ENCODE peak calls at places on chromosomes 3 and 15, in four cellular contexts. D is globus pallidus, Q is NCI-H345, O is foreskin melanocyte. F is an unnamed sample.

GRCh38 chr15:67049351-67050044 is 15.9 kb upstream of the SMAD3 start:
- DNase-seq in D (no peak), O (peak), Q (no peak), F (no peak)

GRCh38 chr3:57706462-57706861 is 13.6 kb upstream of the DENND6A start:
- DNase-seq in D (no peak), O (peak), Q (no peak), F (no peak)

GRCh38 chr3:169387751-169388696 is 275.5 kb downstream of the MECOM start:
- DNase-seq in Q (no peak), D (peak), O (peak), F (no peak)

GRCh38 chr3:11529281-11529680 is 114.4 kb downstream of the VGLL4 start:
- DNase-seq in D (no peak), O (no peak), Q (no peak), F (no peak)

GRCh38 chr3:70108072-70108471 is 108.5 kb downstream of the SAMMSON start:
- DNase-seq in O (no peak), Q (no peak), D (no peak), F (no peak)

GRCh38 chr15:66842710-66843441 is 140.8 kb downstream of the SMAD6 start:
- DNase-seq in D (no peak), O (peak), Q (peak), F (no peak)

GRCh38 chr3:116064646-116065045 is 380.6 kb downstream of the LSAMP start:
- DNase-seq in Q (no peak), O (no peak), D (no peak), F (no peak)

GRCh38 chr15:75606711-75607684 is 18.5 kb downstream of the SNUPN start:
- DNase-seq in O (no peak), Q (no peak), D (no peak), F (no peak)

GRCh38 chr3:78659386-78659987 is 1108.3 kb downstream of the ROBO1 start:
- DNase-seq in O (peak), Q (peak), D (peak), F (no peak)

GRCh38 chr3:166900866-166901577 is 479.1 kb downstream of the ZBBX start:
- DNase-seq in O (no peak), Q (no peak), D (no peak), F (no peak)

GRCh38 chr3:150623945-150624344 is 20.8 kb downstream of the SELENOT start:
- DNase-seq in Q (no peak), D (no peak), O (no peak), F (no peak)

GRCh38 chr15:71443538-71443937 is 328.3 kb downstream of the THSD4 start:
- DNase-seq in D (no peak), Q (peak), O (peak), F (peak)

GRCh38 chr3:158165730-158166129 is 55.8 kb downstream of the RSRC1 start:
- DNase-seq in O (no peak), D (no peak), Q (no peak), F (no peak)

GRCh38 chr15:33242165-33242564 is 47.7 kb upstream of the FMN1 start:
- DNase-seq in Q (peak), D (no peak), O (no peak), F (no peak)

GRCh38 chr15:34514251-34514760 is 69.1 kb downstream of the GOLGA8B start:
- DNase-seq in Q (no peak), O (peak), D (peak), F (no peak)

GRCh38 chr3:38334656-38335055 is 11.9 kb upstream of the XYLB start:
- DNase-seq in O (no peak), D (no peak), Q (no peak), F (no peak)

GRCh38 chr3:175554761-175555160 is 695.6 kb downstream of the NAALADL2 start:
- DNase-seq in Q (no peak), D (no peak), O (no peak), F (no peak)

GRCh38 chr15:64943512-64944225 is 32.0 kb downstream of the ANKDD1A start:
- DNase-seq in Q (no peak), O (no peak), D (no peak), F (no peak)

GRCh38 chr3:105579439-105579838 is 212.7 kb downstream of the ALCAM start:
- DNase-seq in Q (no peak), O (no peak), D (no peak), F (no peak)

GRCh38 chr3:151219056-151219455 is 16.0 kb upstream of the GPR171 start:
- DNase-seq in D (no peak), O (no peak), Q (no peak), F (no peak)

GRCh38 chr3:14791343-14791945 is 27.3 kb upstream of the FGD5 start:
- DNase-seq in Q (peak), D (no peak), O (peak), F (no peak)

GRCh38 chr3:1091276-1091675 is 1.5 kb upstream of the CNTN6 start:
- DNase-seq in Q (no peak), O (no peak), D (no peak), F (no peak)

GRCh38 chr3:46737320-46737719 is 19.7 kb upstream of the PRSS50 start:
- DNase-seq in O (no peak), Q (no peak), D (no peak), F (no peak)

GRCh38 chr3:108153451-108153981 is 62.7 kb upstream of the CD47 start:
- DNase-seq in D (peak), Q (no peak), O (peak), F (peak)

GRCh38 chr15:99384992-99385669 is 133.8 kb downstream of the LRRC28 start:
- DNase-seq in Q (no peak), D (no peak), O (no peak), F (no peak)

GRCh38 chr3:43259626-43260025 is 26.7 kb upstream of the SNRK start:
- DNase-seq in O (peak), D (no peak), Q (no peak), F (no peak)

GRCh38 chr15:44719293-44719999 is 8.1 kb downstream of the B2M start:
- DNase-seq in D (no peak), O (no peak), Q (no peak), F (no peak)

GRCh38 chr3:154956815-154957214 is 123.3 kb upstream of the MME start:
- DNase-seq in Q (no peak), O (peak), D (no peak), F (no peak)

GRCh38 chr3:157360044-157360443 is 76.6 kb upstream of the PTX3 start:
- DNase-seq in Q (no peak), D (no peak), O (peak), F (no peak)

GRCh38 chr3:138114431-138114918 is 933 bp downstream of the DZIP1L start:
- DNase-seq in Q (no peak), D (no peak), O (peak), F (no peak)

GRCh38 chr3:38247366-38248035 is 18.1 kb upstream of the SLC22A13 start:
- DNase-seq in Q (no peak), O (peak), D (peak), F (no peak)

GRCh38 chr3:149247929-149248691 is 26.5 kb upstream of the CP start:
- DNase-seq in D (no peak), Q (no peak), O (no peak), F (no peak)

GRCh38 chr3:4688411-4688810 is 195.3 kb downstream of the ITPR1 start:
- DNase-seq in O (no peak), Q (no peak), D (no peak), F (no peak)

GRCh38 chr3:125069968-125070745 is 14.4 kb upstream of the HEG1 start:
- DNase-seq in D (no peak), O (no peak), Q (no peak), F (no peak)

GRCh38 chr3:151085889-151086483 is 522 bp downstream of the MED12L start:
- DNase-seq in O (no peak), Q (peak), D (no peak), F (peak)

GRCh38 chr3:56144792-56145191 is 323.5 kb downstream of the ERC2 start:
- DNase-seq in O (no peak), Q (no peak), D (no peak), F (no peak)

GRCh38 chr3:22620498-22620897 is 582.6 kb upstream of the UBE2E2 start:
- DNase-seq in Q (no peak), O (no peak), D (no peak), F (no peak)

GRCh38 chr15:35043380-35044095 is 41.6 kb downstream of the NANOGP8 start:
- DNase-seq in O (no peak), Q (no peak), D (no peak), F (no peak)

GRCh38 chr3:45105855-45106655 is 40.1 kb downstream of the CDCP1 start:
- DNase-seq in D (no peak), O (peak), Q (no peak), F (no peak)

GRCh38 chr3:37542772-37543449 is 318.8 kb upstream of the CTDSPL start:
- DNase-seq in Q (no peak), O (no peak), D (no peak), F (no peak)

F was measured in NCI-H748 treated with DMSO at 0.1 percent for 48 hours.